ENCODE peak calls at places on chromosomes 2 and 18, in ten cellular contexts. A, M, D, Q, L, F, Z, J, H and X are unnamed samples.

GRCh38 chr2:132252191-132252893 is 90.6 kb upstream of the ANKRD30BL start:
- DNase-seq in M (no peak), H (no peak), L (no peak), D (no peak), F (no peak), A (no peak), J (no peak), Z (no peak), Q (no peak), X (no peak)

GRCh38 chr2:120435671-120436459 is 89.9 kb downstream of the INHBB start:
- DNase-seq in Z (no peak), H (no peak), L (no peak), F (no peak), M (no peak), J (peak; percentile 14), Q (no peak), A (no peak), D (no peak), X (no peak)

GRCh38 chr18:23069481-23069880 is 65.8 kb upstream of the CABLES1 start:
- DNase-seq in H (no peak), Q (no peak), L (no peak), J (no peak), M (no peak), F (no peak), D (peak; percentile 13), A (no peak), Z (no peak), X (no peak)

GRCh38 chr18:63971320-63972071 is 1.6 kb downstream of the SERPINB8 start:
- DNase-seq in F (no peak), A (no peak), H (peak; percentile 4), L (no peak), M (no peak), Z (no peak), D (no peak), Q (no peak), J (no peak), X (no peak)

GRCh38 chr2:144452169-144453038 is 67.5 kb downstream of the ZEB2 start:
- DNase-seq in A (peak; percentile 82), H (no peak), J (peak; percentile 55), F (peak; percentile 30), L (no peak), Z (no peak), Q (no peak), D (no peak), M (no peak), X (no peak)

GRCh38 chr2:160700006-160700405 is 206.4 kb upstream of the RBMS1 start:
- DNase-seq in A (no peak), H (no peak), J (no peak), Q (no peak), D (no peak), M (no peak), L (no peak), Z (no peak), F (peak; percentile 28), X (no peak)

GRCh38 chr2:166350525-166350924 is 25.2 kb downstream of the SCN9A start:
- DNase-seq in Q (no peak), Z (no peak), L (no peak), H (no peak), J (no peak), D (no peak), M (no peak), F (no peak), A (no peak), X (no peak)

GRCh38 chr2:174901075-174901474 is 104.1 kb downstream of the CHN1 start:
- DNase-seq in Z (no peak), H (peak; percentile 1), M (peak; percentile 4), F (no peak), Q (peak; percentile 20), L (no peak), A (peak; percentile 31), J (no peak), D (no peak), X (no peak)

GRCh38 chr2:7517851-7518250 is 600.6 kb downstream of the RNF144A start:
- DNase-seq in L (no peak), F (no peak), J (no peak), H (no peak), Z (no peak), Q (no peak), A (no peak), M (no peak), D (no peak), X (no peak)

GRCh38 chr2:216315817-216316603 is 56.3 kb downstream of the MARCHF4 start:
- DNase-seq in D (no peak), L (peak; percentile 55), Z (no peak), F (peak; percentile 62), M (no peak), Q (no peak), H (no peak), A (peak; percentile 84), J (peak; percentile 42), X (no peak)

GRCh38 chr2:119748135-119748534 is 11.6 kb upstream of the PTPN4 start:
- DNase-seq in F (no peak), D (no peak), M (no peak), L (no peak), Z (no peak), H (no peak), A (no peak), J (no peak), Q (no peak), X (no peak)

GRCh38 chr18:22169011-22169888 is at the start of gene GATA6:
- DNase-seq in J (peak; percentile 90), H (no peak), L (peak; percentile 78), F (peak; percentile 81), Z (peak; percentile 45), A (peak; percentile 92), Q (no peak), M (no peak), D (no peak), X (peak; percentile 77)

GRCh38 chr2:21620771-21621170 is 497.0 kb downstream of the TDRD15 start:
- DNase-seq in Q (no peak), J (no peak), Z (no peak), L (no peak), M (no peak), H (no peak), F (no peak), A (no peak), D (no peak), X (no peak)

GRCh38 chr2:101870444-101870843 is 121.3 kb upstream of the IL1R2 start:
- DNase-seq in J (no peak), A (no peak), D (no peak), M (no peak), H (no peak), F (no peak), Q (no peak), Z (no peak), L (no peak), X (no peak)

GRCh38 chr18:30386624-30387023 is 655.9 kb downstream of the DSC3 start:
- DNase-seq in A (no peak), D (no peak), M (no peak), Z (no peak), H (no peak), F (no peak), Q (no peak), L (no peak), J (no peak), X (no peak)

GRCh38 chr2:150787353-150788098 is 300.1 kb upstream of the RND3 start:
- DNase-seq in L (no peak), J (no peak), M (no peak), H (no peak), D (no peak), Z (no peak), Q (no peak), F (no peak), A (no peak), X (no peak)

GRCh38 chr2:159139216-159139933 is 147.1 kb downstream of the WDSUB1 start:
- DNase-seq in J (no peak), Q (no peak), A (no peak), F (no peak), M (no peak), L (no peak), Z (no peak), D (no peak), H (no peak), X (no peak)

GRCh38 chr18:58536187-58536516 is 92.7 kb downstream of the ALPK2 start:
- DNase-seq in J (no peak), Q (no peak), M (no peak), A (no peak), F (no peak), H (no peak), D (no peak), L (no peak), Z (no peak), X (no peak)

GRCh38 chr2:27042159-27042661 is 9.3 kb upstream of the AGBL5 start:
- DNase-seq in M (no peak), H (no peak), Q (no peak), F (no peak), A (no peak), D (no peak), J (no peak), Z (no peak), L (no peak), X (no peak)

GRCh38 chr18:62757399-62758010 is 42.2 kb downstream of the PHLPP1 start:
- DNase-seq in F (no peak), M (no peak), H (no peak), L (no peak), A (no peak), Q (no peak), Z (no peak), D (no peak), J (no peak), X (no peak)

GRCh38 chr18:21191596-21192307 is 50.3 kb upstream of the GREB1L start:
- DNase-seq in H (peak; percentile 68), M (peak; percentile 8), A (peak; percentile 75), Q (no peak), L (peak; percentile 38), J (peak; percentile 75), D (no peak), Z (no peak), F (peak; percentile 70), X (peak; percentile 17)

GRCh38 chr18:41501848-41502247 is 453.2 kb upstream of the PIK3C3 start:
- DNase-seq in F (no peak), J (no peak), Z (no peak), M (no peak), A (no peak), D (no peak), L (no peak), H (no peak), Q (no peak), X (no peak)

GRCh38 chr2:45952591-45952990 is 301.1 kb downstream of the PRKCE start:
- DNase-seq in A (no peak), L (no peak), Q (no peak), Z (no peak), H (no peak), J (no peak), M (no peak), D (no peak), F (no peak), X (no peak)

GRCh38 chr2:238568455-238569414 is 142.0 kb downstream of the ASB1 start:
- DNase-seq in Z (no peak), L (no peak), D (no peak), J (no peak), F (no peak), M (no peak), A (no peak), Q (no peak), H (no peak), X (no peak)

GRCh38 chr2:108936868-108937265 is 52.2 kb downstream of the EDAR start:
- DNase-seq in H (peak; percentile 70), L (no peak), A (no peak), Q (no peak), F (no peak), M (no peak), J (no peak), D (no peak), Z (no peak), X (no peak)

GRCh38 chr2:85243101-85244072 is 84.4 kb downstream of the TGOLN2 start:
- DNase-seq in Z (peak; percentile 28), Q (no peak), L (no peak), M (peak; percentile 15), A (peak; percentile 80), J (peak; percentile 78), H (peak; percentile 57), D (peak; percentile 4), F (no peak), X (peak; percentile 32)

GRCh38 chr2:97701851-97702465 is 11.4 kb upstream of the ZAP70 start:
- DNase-seq in Z (no peak), D (no peak), A (no peak), J (peak; percentile 17), L (no peak), H (no peak), M (no peak), F (no peak), Q (no peak), X (no peak)

GRCh38 chr2:219118504-219118903 is 42.1 kb downstream of the NHEJ1 start:
- DNase-seq in H (no peak), Q (no peak), M (no peak), Z (no peak), L (no peak), F (no peak), A (peak; percentile 23), J (no peak), D (no peak), X (no peak)